ENCODE peak calls at places on chromosomes 5 and 9, in four cellular contexts. One of them, this sample, is unnamed.
A peak's percentile ranks its signal among the peaks of the same experiment; 100 is the strongest.

GRCh38 chr9:125750656-125751035 is 3.5 kb downstream of the PBX3 start:
- DNase-seq in PC-3: no peak
- DNase-seq in gastrocnemius medialis: no peak
- DNase-seq in right lobe of liver: no peak
- DNase-seq in this sample: no peak

GRCh38 chr5:53418844-53419243 is 61.6 kb upstream of the FST start:
- DNase-seq in PC-3: peak; percentile 91
- DNase-seq in gastrocnemius medialis: no peak
- DNase-seq in right lobe of liver: no peak
- DNase-seq in this sample: peak; percentile 99

GRCh38 chr9:32954642-32955041 is 46.8 kb downstream of the APTX start:
- DNase-seq in PC-3: no peak
- DNase-seq in gastrocnemius medialis: no peak
- DNase-seq in right lobe of liver: no peak
- DNase-seq in this sample: no peak

GRCh38 chr9:126860757-126861466 is 473 bp downstream of the ZBTB34 start:
- DNase-seq in PC-3: peak; percentile 19
- DNase-seq in gastrocnemius medialis: no peak
- DNase-seq in right lobe of liver: peak; percentile 57
- DNase-seq in this sample: no peak

GRCh38 chr5:40683351-40683750 is 3.6 kb downstream of the PTGER4 start:
- DNase-seq in PC-3: no peak
- DNase-seq in gastrocnemius medialis: no peak
- DNase-seq in right lobe of liver: no peak
- DNase-seq in this sample: no peak

GRCh38 chr5:79171846-79172245 is 60.2 kb downstream of the BHMT start:
- DNase-seq in PC-3: no peak
- DNase-seq in gastrocnemius medialis: no peak
- DNase-seq in right lobe of liver: no peak
- DNase-seq in this sample: no peak

GRCh38 chr5:16774806-16775205 is 158.0 kb upstream of the RETREG1 start:
- DNase-seq in PC-3: no peak
- DNase-seq in gastrocnemius medialis: no peak
- DNase-seq in right lobe of liver: no peak
- DNase-seq in this sample: no peak

GRCh38 chr9:37550781-37551180 is 25.4 kb downstream of the FBXO10 start:
- DNase-seq in PC-3: no peak
- DNase-seq in gastrocnemius medialis: no peak
- DNase-seq in right lobe of liver: no peak
- DNase-seq in this sample: no peak

GRCh38 chr5:56075361-56075760 is 80.6 kb upstream of the IL6ST start:
- DNase-seq in PC-3: no peak
- DNase-seq in gastrocnemius medialis: peak; percentile 30
- DNase-seq in right lobe of liver: no peak
- DNase-seq in this sample: no peak

GRCh38 chr5:17046320-17046719 is 110.2 kb upstream of the MYO10 start:
- DNase-seq in PC-3: peak; percentile 44
- DNase-seq in gastrocnemius medialis: no peak
- DNase-seq in right lobe of liver: no peak
- DNase-seq in this sample: no peak

GRCh38 chr5:124648902-124649467 is 97.5 kb downstream of the ZNF608 start:
- DNase-seq in PC-3: no peak
- DNase-seq in gastrocnemius medialis: no peak
- DNase-seq in right lobe of liver: no peak
- DNase-seq in this sample: no peak

GRCh38 chr5:66519626-66520025 is 76.6 kb upstream of the MAST4 start:
- DNase-seq in PC-3: no peak
- DNase-seq in gastrocnemius medialis: no peak
- DNase-seq in right lobe of liver: no peak
- DNase-seq in this sample: peak; percentile 47

GRCh38 chr9:7097785-7098420 is 340.1 kb downstream of the KDM4C start:
- DNase-seq in PC-3: peak; percentile 5
- DNase-seq in gastrocnemius medialis: peak; percentile 27
- DNase-seq in right lobe of liver: no peak
- DNase-seq in this sample: no peak

GRCh38 chr5:90932052-90932699 is 373.6 kb downstream of the ADGRV1 start:
- DNase-seq in PC-3: peak; percentile 93
- DNase-seq in gastrocnemius medialis: peak; percentile 11
- DNase-seq in right lobe of liver: peak; percentile 17
- DNase-seq in this sample: peak; percentile 17

GRCh38 chr5:150615141-150615699 is 25.2 kb upstream of the SYNPO start:
- DNase-seq in PC-3: no peak
- DNase-seq in gastrocnemius medialis: no peak
- DNase-seq in right lobe of liver: peak; percentile 63
- DNase-seq in this sample: no peak

GRCh38 chr9:34154052-34154451 is 24.8 kb upstream of the UBAP1 start:
- DNase-seq in PC-3: no peak
- DNase-seq in gastrocnemius medialis: peak; percentile 40
- DNase-seq in right lobe of liver: no peak
- DNase-seq in this sample: no peak

GRCh38 chr5:71564884-71565283 is 22.3 kb upstream of the MCCC2 start:
- DNase-seq in PC-3: no peak
- DNase-seq in gastrocnemius medialis: no peak
- DNase-seq in right lobe of liver: no peak
- DNase-seq in this sample: no peak

GRCh38 chr5:122035913-122036312 is 42.1 kb downstream of the LOX start:
- DNase-seq in PC-3: no peak
- DNase-seq in gastrocnemius medialis: no peak
- DNase-seq in right lobe of liver: no peak
- DNase-seq in this sample: no peak

GRCh38 chr9:77952641-77953341 is 78.8 kb downstream of the GNAQ start:
- DNase-seq in PC-3: peak; percentile 39
- DNase-seq in gastrocnemius medialis: no peak
- DNase-seq in right lobe of liver: no peak
- DNase-seq in this sample: peak; percentile 42
- H3K27ac ChIP-seq in PC-3: no peak overlapping the region
- H3K27ac ChIP-seq in gastrocnemius medialis: no peak overlapping the region
- H3K27ac ChIP-seq in right lobe of liver: no peak overlapping the region
- H3K27ac ChIP-seq in this sample: peak overlapping the region; percentile 49

DNA sequence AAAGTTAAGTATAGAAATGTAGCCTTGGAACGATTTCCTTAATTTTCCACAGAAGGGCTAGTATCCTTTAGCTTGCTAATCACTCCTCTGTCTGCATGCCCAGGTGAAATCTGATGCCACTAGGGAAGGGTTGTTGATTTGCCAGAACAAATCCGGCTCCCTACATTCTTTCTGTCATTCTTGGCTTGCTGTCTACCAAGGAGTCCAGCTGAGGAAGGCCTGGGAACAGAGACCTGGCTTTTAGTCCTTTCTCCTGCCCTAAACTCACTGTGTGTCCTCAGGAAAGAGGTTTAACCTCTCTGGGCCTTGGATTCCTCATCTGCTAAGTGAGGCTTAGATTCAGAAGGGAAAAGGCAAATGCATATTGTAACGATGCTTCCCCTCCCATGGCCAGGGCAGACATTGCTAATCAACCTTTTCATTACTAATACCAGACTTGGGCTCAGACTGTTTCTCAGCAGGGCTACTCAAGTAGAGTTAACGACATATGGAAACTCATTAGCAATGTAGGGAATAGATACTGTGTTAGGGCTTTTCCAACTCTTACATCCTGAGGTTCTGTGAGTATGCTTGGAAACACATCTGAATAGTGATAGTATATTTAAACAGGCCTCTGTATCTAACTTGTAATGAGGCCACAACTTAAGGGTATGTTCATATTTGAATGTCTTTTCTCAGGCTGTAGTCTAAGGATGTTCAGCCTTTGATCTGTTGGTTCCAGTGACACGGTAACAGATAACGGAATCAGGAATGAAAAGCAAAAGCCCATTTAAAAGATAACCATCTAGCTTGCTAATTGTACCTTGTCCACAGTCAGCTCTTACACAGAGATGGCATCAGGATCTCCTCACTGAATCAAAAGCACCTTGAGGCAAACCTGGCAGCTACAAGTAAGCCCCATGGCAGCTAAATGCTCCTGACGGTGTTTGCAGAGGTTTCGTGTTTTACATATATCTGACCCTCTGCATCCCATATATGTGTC is 4.1 kb downstream of the GALNT10 start:
- DNase-seq in PC-3: peak; percentile 73
- DNase-seq in gastrocnemius medialis: no peak
- DNase-seq in right lobe of liver: no peak
- DNase-seq in this sample: no peak
- H3K4me1 ChIP-seq in PC-3: peaks cover 75% of the 10 kb centered on the region
- H3K4me1 ChIP-seq in gastrocnemius medialis: peaks cover 33% of the 10 kb centered on the region
- H3K4me1 ChIP-seq in right lobe of liver: no peaks in the 10 kb centered on the region
- H3K4me1 ChIP-seq in this sample: peaks cover 15% of the 10 kb centered on the region

GRCh38 chr5:5385326-5385725 is 37.2 kb upstream of the ICE1 start:
- DNase-seq in PC-3: no peak
- DNase-seq in gastrocnemius medialis: no peak
- DNase-seq in right lobe of liver: no peak
- DNase-seq in this sample: no peak

GRCh38 chr5:5384634-5385033 is 37.8 kb upstream of the ICE1 start:
- DNase-seq in PC-3: no peak
- DNase-seq in gastrocnemius medialis: no peak
- DNase-seq in right lobe of liver: no peak
- DNase-seq in this sample: no peak

GRCh38 chr5:5387192-5387591 is 35.3 kb upstream of the ICE1 start:
- DNase-seq in PC-3: peak; percentile 22
- DNase-seq in gastrocnemius medialis: no peak
- DNase-seq in right lobe of liver: no peak
- DNase-seq in this sample: no peak

GRCh38 chr5:5386329-5386728 is 36.1 kb upstream of the ICE1 start:
- DNase-seq in PC-3: no peak
- DNase-seq in gastrocnemius medialis: no peak
- DNase-seq in right lobe of liver: no peak
- DNase-seq in this sample: no peak

GRCh38 chr5:5387789-5388188 is 34.7 kb upstream of the ICE1 start:
- DNase-seq in PC-3: peak; percentile 63
- DNase-seq in gastrocnemius medialis: no peak
- DNase-seq in right lobe of liver: no peak
- DNase-seq in this sample: no peak
- TF ChIP-seq CTCF in PC-3: no peak
- TF ChIP-seq CTCF in gastrocnemius medialis: no peak
- TF ChIP-seq CTCF in right lobe of liver: no peak
- TF ChIP-seq CTCF in this sample: no peak

GRCh38 chr5:4901890-4902289 is 238.2 kb upstream of the ADAMTS16 start:
- DNase-seq in PC-3: no peak
- DNase-seq in gastrocnemius medialis: no peak
- DNase-seq in right lobe of liver: no peak
- DNase-seq in this sample: no peak

GRCh38 chr5:4907636-4908035 is 232.5 kb upstream of the ADAMTS16 start:
- DNase-seq in PC-3: no peak
- DNase-seq in gastrocnemius medialis: no peak
- DNase-seq in right lobe of liver: no peak
- DNase-seq in this sample: no peak

GRCh38 chr5:4906821-4907220 is 233.3 kb upstream of the ADAMTS16 start:
- DNase-seq in PC-3: no peak
- DNase-seq in gastrocnemius medialis: no peak
- DNase-seq in right lobe of liver: no peak
- DNase-seq in this sample: no peak

GRCh38 chr5:4909086-4909485 is 231.0 kb upstream of the ADAMTS16 start:
- DNase-seq in PC-3: no peak
- DNase-seq in gastrocnemius medialis: no peak
- DNase-seq in right lobe of liver: no peak
- DNase-seq in this sample: no peak

DNA sequence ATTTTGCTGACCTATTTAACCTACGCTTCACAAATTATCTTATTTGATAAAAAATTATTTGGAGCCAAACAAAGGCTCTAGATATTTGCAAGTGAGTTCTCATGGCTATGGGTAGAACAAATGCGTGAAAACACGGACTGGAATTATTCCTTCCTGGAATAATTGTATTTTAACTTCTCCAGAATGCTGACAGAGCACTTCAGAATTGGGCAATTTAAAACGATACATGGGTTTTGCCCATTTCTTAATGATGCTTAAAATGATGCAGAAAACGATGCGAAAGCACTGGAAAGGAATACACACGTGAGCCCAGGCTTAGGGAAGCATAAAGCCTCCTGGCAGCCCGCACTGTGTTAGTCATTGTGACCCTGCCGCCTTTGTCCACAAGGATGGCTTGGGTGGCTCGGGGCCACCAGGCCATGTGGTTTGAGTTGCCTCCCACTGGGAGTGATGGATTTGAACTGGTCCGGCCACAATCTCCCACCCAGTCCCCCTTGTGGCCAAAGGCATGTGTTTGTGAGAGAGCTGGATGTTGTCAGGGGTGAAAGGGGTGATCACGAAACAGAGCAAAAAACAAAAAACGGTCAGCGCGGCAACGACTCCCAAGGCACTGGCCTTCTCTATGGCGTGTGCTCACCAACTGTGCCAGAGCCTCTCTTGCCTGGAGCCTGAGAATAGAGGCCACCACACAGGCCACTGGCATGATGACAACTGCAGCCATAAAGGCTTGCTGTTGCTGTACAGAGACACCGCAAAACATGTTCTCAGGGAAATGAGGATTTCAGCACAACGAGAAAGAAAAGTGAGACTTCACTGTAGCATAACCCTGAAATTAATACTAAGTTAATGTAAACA is 234.2 kb upstream of the ADAMTS16 start:
- DNase-seq in PC-3: no peak
- DNase-seq in gastrocnemius medialis: no peak
- DNase-seq in right lobe of liver: no peak
- DNase-seq in this sample: no peak
- H3K27ac ChIP-seq in PC-3: no peak overlapping the region
- H3K27ac ChIP-seq in gastrocnemius medialis: no peak overlapping the region
- H3K27ac ChIP-seq in right lobe of liver: no peak overlapping the region
- H3K27ac ChIP-seq in this sample: no peak overlapping the region

GRCh38 chr9:127981559-127982121 is 851 bp upstream of the EEIG1 start:
- DNase-seq in PC-3: no peak
- DNase-seq in gastrocnemius medialis: no peak
- DNase-seq in right lobe of liver: no peak
- DNase-seq in this sample: no peak
- H3K4me1 ChIP-seq in PC-3: peaks cover 22% of the 10 kb centered on the region
- H3K4me1 ChIP-seq in gastrocnemius medialis: peaks cover 45% of the 10 kb centered on the region
- H3K4me1 ChIP-seq in right lobe of liver: peaks cover 36% of the 10 kb centered on the region
- H3K4me1 ChIP-seq in this sample: peaks cover 3% of the 10 kb centered on the region

GRCh38 chr9:137551656-137552534 is at the start of gene MRPL41:
- DNase-seq in PC-3: peak; percentile 90
- DNase-seq in gastrocnemius medialis: peak; percentile 80
- DNase-seq in right lobe of liver: peak; percentile 96
- DNase-seq in this sample: no peak

GRCh38 chr9:137547687-137548543 is 2.3 kb downstream of the PNPLA7 start:
- DNase-seq in PC-3: no peak
- DNase-seq in gastrocnemius medialis: peak; percentile 52
- DNase-seq in right lobe of liver: no peak
- DNase-seq in this sample: no peak

GRCh38 chr9:137554349-137554748 is 2.7 kb downstream of the MRPL41 start:
- DNase-seq in PC-3: no peak
- DNase-seq in gastrocnemius medialis: no peak
- DNase-seq in right lobe of liver: no peak
- DNase-seq in this sample: no peak

GRCh38 chr9:137550241-137550621 is at the start of gene PNPLA7:
- DNase-seq in PC-3: peak; percentile 84
- DNase-seq in gastrocnemius medialis: peak; percentile 94
- DNase-seq in right lobe of liver: peak; percentile 90
- DNase-seq in this sample: peak; percentile 55

GRCh38 chr9:137550958-137551655 is 572 bp upstream of the MRPL41 start:
- DNase-seq in PC-3: peak; percentile 68
- DNase-seq in gastrocnemius medialis: peak; percentile 50
- DNase-seq in right lobe of liver: no peak
- DNase-seq in this sample: no peak
- TF ChIP-seq CTCF in PC-3: peak; percentile 30
- TF ChIP-seq CTCF in gastrocnemius medialis: peak; percentile 89
- TF ChIP-seq CTCF in right lobe of liver: no peak
- TF ChIP-seq CTCF in this sample: peak; percentile 53